ENCODE peak calls at places on chromosomes 12 and 14, in eight cellular contexts. A is hepatocyte, P is body of pancreas, M is NB4, Q is astrocyte of the cerebellum, S is heart right ventricle, N is right atrium auricular region, K is fibroblast of pulmonary artery. Z is an unnamed sample.

GRCh38 chr12:2642176-2642892 is 152.4 kb upstream of the FKBP4 start:
- DNase-seq in A (no peak), Q (no peak), K (no peak), M (no peak), P (no peak), N (no peak), S (no peak), Z (no peak)

GRCh38 chr14:68082698-68083291 is 263.2 kb downstream of the RAD51B start:
- DNase-seq in N (no peak), M (no peak), Q (no peak), A (no peak), K (no peak), S (no peak), P (no peak), Z (no peak)

GRCh38 chr14:54348001-54348611 is 48.7 kb upstream of the CDKN3 start:
- DNase-seq in N (no peak), P (no peak), Q (no peak), S (peak; percentile 32), A (peak; percentile 85), M (peak; percentile 64), K (peak; percentile 66), Z (peak; percentile 45)

GRCh38 chr14:71885301-71885700 is 46.9 kb upstream of the RGS6 start:
- DNase-seq in P (no peak), N (no peak), Q (no peak), S (no peak), A (no peak), M (no peak), K (no peak), Z (no peak)

GRCh38 chr12:107992870-107993451 is 136.1 kb upstream of the WSCD2 start:
- DNase-seq in Q (no peak), S (no peak), K (peak; percentile 38), P (peak; percentile 17), A (peak; percentile 73), N (no peak), M (peak; percentile 64), Z (peak; percentile 6)

GRCh38 chr14:75279153-75279738 is 618 bp downstream of the FOS start:
- DNase-seq in A (peak; percentile 57), K (peak; percentile 75), M (peak; percentile 56), N (peak; percentile 83), Q (no peak), S (peak; percentile 84), P (peak; percentile 72), Z (no peak)

GRCh38 chr12:45216983-45217485 is 1.1 kb downstream of the ANO6 start:
- DNase-seq in P (no peak), N (no peak), S (no peak), M (peak; percentile 27), K (no peak), A (no peak), Q (no peak), Z (no peak)

GRCh38 chr14:21419528-21419927 is 35.7 kb upstream of the SUPT16H start:
- DNase-seq in P (no peak), Q (no peak), K (no peak), N (no peak), A (no peak), S (no peak), M (no peak), Z (no peak)

GRCh38 chr14:93628048-93628447 is 160.2 kb downstream of the PRIMA1 start:
- DNase-seq in K (no peak), N (no peak), P (no peak), M (no peak), A (no peak), Q (no peak), S (no peak), Z (no peak)

GRCh38 chr12:63889236-63889635 is 44.7 kb downstream of the SRGAP1 start:
- DNase-seq in Q (no peak), M (no peak), S (no peak), N (no peak), P (no peak), A (peak; percentile 19), K (peak; percentile 70), Z (no peak)

GRCh38 chr14:20332946-20333782 is at the start of gene CCNB1IP1:
- DNase-seq in N (peak; percentile 71), A (peak; percentile 90), K (peak; percentile 92), P (peak; percentile 62), S (peak; percentile 83), M (peak; percentile 91), Q (peak; percentile 70), Z (peak; percentile 91)

GRCh38 chr14:63664143-63664460 is 22.4 kb upstream of the WDR89 start:
- DNase-seq in K (no peak), A (no peak), M (no peak), N (no peak), P (no peak), Q (no peak), S (no peak), Z (no peak)

GRCh38 chr14:99755629-99756603 is 37.3 kb upstream of the EML1 start:
- DNase-seq in K (peak; percentile 87), A (peak; percentile 65), Q (peak; percentile 87), M (no peak), N (peak; percentile 92), S (peak; percentile 83), P (peak; percentile 83), Z (no peak)

GRCh38 chr14:62436256-62436655 is 609.0 kb downstream of the KCNH5 start:
- DNase-seq in A (peak; percentile 10), N (no peak), P (no peak), S (no peak), M (no peak), K (no peak), Q (no peak), Z (no peak)

GRCh38 chr12:18281941-18282340 is 20.6 kb downstream of the PIK3C2G start:
- DNase-seq in S (no peak), P (no peak), M (no peak), K (no peak), Q (peak; percentile 27), N (no peak), A (no peak), Z (no peak)

GRCh38 chr14:41000350-41000749 is 606.3 kb upstream of the LRFN5 start:
- DNase-seq in Q (no peak), S (no peak), A (no peak), N (no peak), K (no peak), P (no peak), M (no peak), Z (no peak)

GRCh38 chr14:24196071-24197061 is 1.1 kb upstream of the TM9SF1 start:
- DNase-seq in M (peak; percentile 68), A (no peak), K (peak; percentile 15), P (no peak), S (no peak), N (no peak), Q (no peak), Z (no peak)
- H3K4me3 ChIP-seq in M (peak overlapping the region; percentile 89), A (peak overlapping the region; percentile 95), K (peak overlapping the region; percentile 88), P (peak overlapping the region; percentile 78), S (peak overlapping the region; percentile 91), N (peak overlapping the region; percentile 89), Q (peak overlapping the region; percentile 86), Z (peak overlapping the region; percentile 90)

GRCh38 chr12:8912910-8913309 is 1.4 kb upstream of the PHC1 start:
- DNase-seq in M (peak; percentile 4), P (peak; percentile 23), A (peak; percentile 24), N (no peak), Q (no peak), S (no peak), K (no peak), Z (peak; percentile 90)
- TF ChIP-seq CTCF in M (no peak), P (peak; percentile 38), A (no peak), N (no peak), Q (peak; percentile 7), S (peak; percentile 25), K (no peak), Z (peak; percentile 25)

GRCh38 chr12:42586268-42586667 is 3.3 kb downstream of the PRICKLE1 start:
- DNase-seq in A (no peak), N (no peak), K (no peak), M (no peak), S (no peak), Q (no peak), P (no peak), Z (no peak)

GRCh38 chr12:42584539-42585174 is 4.9 kb downstream of the PRICKLE1 start:
- DNase-seq in N (no peak), S (no peak), K (no peak), A (no peak), Q (peak; percentile 58), P (no peak), M (no peak), Z (no peak)

GRCh38 chr12:42585175-42585845 is 4.2 kb downstream of the PRICKLE1 start:
- DNase-seq in A (peak; percentile 16), P (no peak), M (no peak), K (no peak), S (no peak), N (no peak), Q (no peak), Z (no peak)

GRCh38 chr12:42587564-42588307 is 1.8 kb downstream of the PRICKLE1 start:
- DNase-seq in A (peak; percentile 19), P (peak; percentile 10), N (no peak), S (no peak), Q (no peak), K (no peak), M (no peak), Z (no peak)

DNA sequence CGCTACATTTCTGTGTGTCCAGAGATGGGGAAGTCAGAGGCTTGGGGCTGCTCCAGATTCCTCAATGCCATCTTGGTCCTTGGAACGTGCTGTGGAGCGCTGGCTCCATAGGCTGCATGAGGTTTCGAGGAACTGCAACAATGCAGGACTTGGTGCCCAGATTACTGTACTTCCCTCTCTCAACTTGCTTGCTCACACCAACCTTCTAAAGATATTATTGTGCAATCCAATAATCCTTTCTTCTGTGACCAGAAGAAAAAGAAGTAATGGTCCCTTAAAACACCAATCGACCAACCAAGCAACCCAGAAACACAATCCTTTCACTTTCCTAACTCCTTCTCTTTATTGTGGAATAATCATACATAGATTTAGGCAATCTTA is 3.7 kb downstream of the PRICKLE1 start:
- DNase-seq in M (peak; percentile 52), N (no peak), K (no peak), S (no peak), Q (no peak), A (no peak), P (no peak), Z (no peak)
- H3K4me3 ChIP-seq in M (no peak overlapping the region), N (no peak overlapping the region), K (no peak overlapping the region), S (no peak overlapping the region), Q (peak overlapping the region; percentile 22), A (no peak overlapping the region), P (no peak overlapping the region), Z (no peak overlapping the region)

GRCh38 chr14:73684627-73685026 is 29.6 kb downstream of the PNMA1 start:
- DNase-seq in A (no peak), S (no peak), K (no peak), M (no peak), P (no peak), Q (no peak), N (no peak), Z (no peak)

GRCh38 chr14:73685328-73685727 is 28.9 kb downstream of the PNMA1 start:
- DNase-seq in M (peak; percentile 15), A (no peak), Q (no peak), P (no peak), N (no peak), S (no peak), K (no peak), Z (no peak)

GRCh38 chr14:73674986-73675385 is 30.2 kb downstream of the DNAL1 start:
- DNase-seq in K (no peak), P (no peak), A (no peak), S (no peak), N (no peak), M (no peak), Q (no peak), Z (no peak)

GRCh38 chr14:73680821-73681220 is 33.4 kb downstream of the PNMA1 start:
- DNase-seq in M (no peak), A (no peak), K (no peak), S (no peak), Q (no peak), P (no peak), N (no peak), Z (no peak)
- TF ChIP-seq CTCF in M (no peak), A (no peak), K (no peak), S (no peak), Q (no peak), P (no peak), N (no peak), Z (no peak)

Z was measured in LNCaP clone FGC.